ENCODE peak calls at places on chromosomes 7 and 10, in five cellular contexts. U, H, K, L and S are unnamed samples.

GRCh38 chr10:44024351-44025116 is 360.4 kb downstream of the CXCL12 start:
- DNase-seq in U (no peak), H (no peak), K (no peak), L (no peak), S (no peak)

GRCh38 chr7:95927781-95928180 is 155.4 kb downstream of the DYNC1I1 start:
- DNase-seq in U (no peak), H (no peak), K (no peak), L (no peak), S (no peak)

GRCh38 chr7:108001759-108002725 is 919 bp downstream of the LAMB1 start:
- DNase-seq in U (no peak), H (peak), K (no peak), L (no peak), S (no peak)

GRCh38 chr10:114103286-114103685 is 59.6 kb downstream of the ADRB1 start:
- DNase-seq in U (peak), H (peak), K (peak), L (no peak), S (peak)

GRCh38 chr7:155405399-155406318 is 52.3 kb upstream of the EN2 start:
- DNase-seq in U (no peak), H (no peak), K (no peak), L (no peak), S (no peak)

GRCh38 chr7:38781991-38782390 is 127.0 kb downstream of the VPS41 start:
- DNase-seq in U (no peak), H (peak), K (no peak), L (no peak), S (no peak)

GRCh38 chr7:77727936-77728701 is 31.9 kb downstream of the RSBN1L start:
- DNase-seq in U (no peak), H (peak), K (no peak), L (no peak), S (peak)

GRCh38 chr10:97701438-97702064 is 12.0 kb upstream of the MARVELD1 start:
- DNase-seq in U (peak), H (peak), K (no peak), L (no peak), S (peak)

GRCh38 chr7:42691030-42691639 is 220.7 kb downstream of the C7orf25 start:
- DNase-seq in U (peak), H (no peak), K (no peak), L (no peak), S (peak)

GRCh38 chr10:7797582-7797981 is 9.6 kb downstream of the ATP5F1C start:
- DNase-seq in U (peak), H (no peak), K (peak), L (no peak), S (peak)

GRCh38 chr10:24353319-24353718 is 144.4 kb downstream of the KIAA1217 start:
- DNase-seq in U (no peak), H (no peak), K (no peak), L (no peak), S (no peak)

GRCh38 chr7:121288894-121289293 is 39.9 kb upstream of the WNT16 start:
- DNase-seq in U (peak), H (no peak), K (no peak), L (no peak), S (no peak)